ENCODE peak calls at places on chromosomes 16 and 17, in four cellular contexts. C, A, N and Y are unnamed samples.
A peak's percentile ranks its signal among the peaks of the same experiment; 100 is the strongest.

GRCh38 chr17:40540448-40540847 is 24.8 kb downstream of the CCR7 start:
- DNase-seq in C (no peak), A (no peak), N (no peak), Y (no peak)

GRCh38 chr16:15986261-15986660 is 36.8 kb downstream of the ABCC1 start:
- DNase-seq in C (no peak), A (no peak), N (no peak), Y (no peak)

GRCh38 chr17:3935140-3935542 is 18.9 kb upstream of the P2RX1 start:
- DNase-seq in C (peak; percentile 41), A (no peak), N (peak; percentile 75), Y (peak; percentile 73)

GRCh38 chr16:49474741-49475140 is 101.1 kb downstream of the C16orf78 start:
- DNase-seq in C (no peak), A (no peak), N (no peak), Y (no peak)

GRCh38 chr16:48081656-48082055 is 74.1 kb downstream of the ABCC12 start:
- DNase-seq in C (no peak), A (no peak), N (no peak), Y (no peak)

GRCh38 chr17:78458739-78459335 is 80.4 kb downstream of the PGS1 start:
- DNase-seq in C (no peak), A (no peak), N (no peak), Y (no peak)

GRCh38 chr17:77772899-77773358 is 185.6 kb upstream of the TNRC6C start:
- DNase-seq in C (no peak), A (no peak), N (peak; percentile 76), Y (no peak)

GRCh38 chr16:56898847-56899246 is 33.1 kb upstream of the HERPUD1 start:
- DNase-seq in C (no peak), A (peak; percentile 77), N (no peak), Y (no peak)

GRCh38 chr17:36856169-36856568 is 81.1 kb upstream of the LHX1 start:
- DNase-seq in C (no peak), A (no peak), N (no peak), Y (no peak)

GRCh38 chr17:42276609-42277341 is 584 bp upstream of the STAT5B start:
- DNase-seq in C (peak; percentile 67), A (no peak), N (peak; percentile 74), Y (peak; percentile 73)

GRCh38 chr16:81324808-81325207 is 10.0 kb downstream of the GAN start:
- DNase-seq in C (no peak), A (no peak), N (no peak), Y (no peak)

GRCh38 chr16:63457869-63458268 is 1421.6 kb upstream of the CDH8 start:
- DNase-seq in C (no peak), A (no peak), N (no peak), Y (peak; percentile 13)

GRCh38 chr16:2237552-2238395 is 1.5 kb downstream of the DNASE1L2 start:
- DNase-seq in C (no peak), A (no peak), N (peak; percentile 42), Y (no peak)

GRCh38 chr17:29905086-29905878 is 24.7 kb downstream of the SSH2 start:
- DNase-seq in C (no peak), A (no peak), N (no peak), Y (no peak)

GRCh38 chr17:50739098-50739497 is 19.7 kb downstream of the LUC7L3 start:
- DNase-seq in C (no peak), A (no peak), N (no peak), Y (no peak)

GRCh38 chr17:32546031-32546444 is 59.2 kb downstream of the CDK5R1 start:
- DNase-seq in C (no peak), A (no peak), N (peak; percentile 64), Y (no peak)

GRCh38 chr16:3861808-3862451 is 18.6 kb downstream of the CREBBP start:
- DNase-seq in C (peak; percentile 41), A (no peak), N (no peak), Y (no peak)

GRCh38 chr17:48177816-48178215 is 70.2 kb downstream of the SNX11 start:
- DNase-seq in C (no peak), A (no peak), N (no peak), Y (no peak)

GRCh38 chr17:12765544-12765943 is 23.8 kb upstream of the ARHGAP44 start:
- DNase-seq in C (peak; percentile 6), A (no peak), N (no peak), Y (no peak)

GRCh38 chr17:51801626-51802025 is 356.9 kb downstream of the CA10 start:
- DNase-seq in C (no peak), A (no peak), N (no peak), Y (no peak)

GRCh38 chr17:1011760-1012735 is 15.1 kb downstream of the TIMM22 start:
- DNase-seq in C (no peak), A (no peak), N (no peak), Y (no peak)

GRCh38 chr16:57700801-57701551 is 6.4 kb downstream of the DRC7 start:
- DNase-seq in C (no peak), A (no peak), N (no peak), Y (peak; percentile 81)

GRCh38 chr16:51402785-51403184 is 251.7 kb upstream of the SALL1 start:
- DNase-seq in C (no peak), A (no peak), N (no peak), Y (peak; percentile 75)

GRCh38 chr17:79622201-79622601 is 11.3 kb upstream of the RBFOX3 start:
- DNase-seq in C (no peak), A (no peak), N (peak; percentile 36), Y (no peak)

GRCh38 chr16:64167851-64168770 is 953.8 kb downstream of the CDH11 start:
- DNase-seq in C (no peak), A (no peak), N (no peak), Y (no peak)

GRCh38 chr16:20911361-20911760 is 10.8 kb downstream of the LYRM1 start:
- DNase-seq in C (no peak), A (no peak), N (no peak), Y (no peak)

GRCh38 chr17:41327411-41328120 is 12.1 kb upstream of the KRTAP17-1 start:
- DNase-seq in C (no peak), A (no peak), N (no peak), Y (no peak)

GRCh38 chr17:73962308-73962707 is 241.2 kb upstream of the RPL38 start:
- DNase-seq in C (no peak), A (no peak), N (no peak), Y (no peak)

GRCh38 chr17:45353047-45353446 is 36.2 kb upstream of the MAP3K14 start:
- DNase-seq in C (peak; percentile 42), A (peak; percentile 79), N (no peak), Y (no peak)

GRCh38 chr16:50763211-50763610 is 21.3 kb downstream of the CYLD start:
- DNase-seq in C (no peak), A (no peak), N (no peak), Y (no peak)

GRCh38 chr17:67469208-67469980 is 92.3 kb downstream of the PITPNC1 start:
- DNase-seq in C (no peak), A (no peak), N (peak; percentile 84), Y (peak; percentile 36)

GRCh38 chr17:73290399-73291259 is 21.2 kb downstream of the CDC42EP4 start:
- DNase-seq in C (no peak), A (no peak), N (no peak), Y (no peak)

GRCh38 chr16:11805556-11805955 is 8.5 kb upstream of the ZC3H7A start:
- DNase-seq in C (no peak), A (no peak), N (no peak), Y (no peak)

GRCh38 chr17:74199306-74200092 is 4.0 kb upstream of the RPL38 start:
- DNase-seq in C (peak; percentile 78), A (no peak), N (peak; percentile 93), Y (peak; percentile 52)

GRCh38 chr17:58420841-58421240 is 3.5 kb upstream of the RNF43 start:
- DNase-seq in C (no peak), A (no peak), N (no peak), Y (no peak)

GRCh38 chr17:60720763-60721531 is 43.3 kb downstream of the BCAS3 start:
- DNase-seq in C (peak; percentile 58), A (peak; percentile 24), N (peak; percentile 66), Y (peak; percentile 64)

GRCh38 chr17:4920351-4921048 is 11.6 kb upstream of the GP1BA start:
- DNase-seq in C (no peak), A (no peak), N (no peak), Y (peak; percentile 65)

GRCh38 chr17:61132524-61133025 is 267.1 kb upstream of the TBX2 start:
- DNase-seq in C (no peak), A (no peak), N (no peak), Y (no peak)

DNA sequence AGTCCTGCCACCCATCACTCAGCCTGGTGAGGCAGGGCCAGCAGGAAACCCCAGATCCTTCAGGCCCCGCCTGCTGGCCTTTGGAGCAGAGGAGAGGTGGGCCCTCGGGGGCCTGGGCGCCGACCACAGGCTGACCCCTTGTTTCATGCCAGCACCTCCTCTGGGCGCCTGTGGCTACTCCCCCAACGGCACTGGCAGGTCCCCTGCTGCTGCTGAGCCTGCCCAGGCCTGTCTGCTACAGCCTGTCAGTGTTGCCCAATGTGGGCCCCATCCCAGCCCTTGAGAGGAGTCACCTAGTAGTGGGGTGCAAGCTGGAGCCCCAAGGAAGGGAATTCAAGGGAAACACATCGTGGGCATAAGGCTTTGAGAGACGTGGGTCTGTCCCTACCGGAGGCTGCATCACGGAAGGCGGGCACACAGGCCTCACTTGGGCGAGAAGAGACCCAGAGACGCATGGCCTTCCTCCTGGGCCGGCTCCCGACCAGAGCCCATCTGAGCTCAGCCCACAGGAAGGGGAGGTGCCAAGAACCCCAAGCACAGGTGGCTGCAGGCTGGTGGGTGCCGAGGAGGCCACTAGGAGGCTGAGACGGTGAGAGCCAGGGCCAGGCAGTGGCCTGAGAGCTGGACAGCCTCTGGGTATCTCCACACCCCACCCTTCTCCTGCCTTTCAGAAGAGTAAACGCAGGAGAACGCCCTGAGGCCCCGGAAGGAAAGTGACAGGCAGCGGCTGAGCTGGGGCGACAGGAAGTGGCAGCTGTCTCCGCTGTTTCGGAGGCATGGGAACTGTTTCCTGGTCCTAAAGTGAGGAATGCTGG is 8.1 kb upstream of the FASN start:
- DNase-seq in C (peak; percentile 67), A (peak; percentile 51), N (peak; percentile 97), Y (peak; percentile 94)
- TF ChIP-seq NFIC in C (no peak), A (no peak), N (no peak), Y (no peak)

GRCh38 chr17:34757106-34757505 is 177.7 kb downstream of the TMEM132E start:
- DNase-seq in C (no peak), A (no peak), N (no peak), Y (no peak)

GRCh38 chr17:34756670-34757021 is 177.3 kb downstream of the TMEM132E start:
- DNase-seq in C (no peak), A (no peak), N (no peak), Y (no peak)

GRCh38 chr17:34758747-34759146 is 179.4 kb downstream of the TMEM132E start:
- DNase-seq in C (no peak), A (no peak), N (no peak), Y (no peak)

GRCh38 chr17:34758316-34758715 is 178.9 kb downstream of the TMEM132E start:
- DNase-seq in C (no peak), A (no peak), N (no peak), Y (no peak)

DNA sequence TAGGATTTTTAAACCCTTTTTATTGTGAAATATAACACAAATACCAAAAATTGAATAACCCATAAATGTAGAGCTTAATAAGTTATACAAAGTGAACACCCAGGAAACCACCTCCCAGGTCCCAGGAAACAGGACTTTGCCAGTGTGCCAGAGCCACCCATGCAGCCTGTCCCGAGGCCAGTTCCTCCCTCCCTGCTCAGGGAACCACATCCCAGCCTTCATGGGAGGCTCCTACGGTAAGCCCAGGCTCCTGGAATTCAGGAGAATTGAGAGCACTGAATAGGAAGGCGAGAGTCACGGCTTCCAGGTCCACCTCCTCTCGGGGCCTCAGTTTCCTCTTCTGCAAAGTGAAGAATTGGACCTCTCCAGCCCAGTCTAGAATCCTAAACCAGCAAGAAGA is 178.2 kb downstream of the TMEM132E start:
- DNase-seq in C (no peak), A (no peak), N (no peak), Y (no peak)
- TF ChIP-seq NFIC in C (no peak), A (no peak), N (no peak), Y (no peak)

GRCh38 chr17:80774146-80774545 is 217.5 kb upstream of the CHMP6 start:
- DNase-seq in C (no peak), A (no peak), N (no peak), Y (no peak)
- TF ChIP-seq NFIC in C (no peak), A (no peak), N (no peak), Y (no peak)

GRCh38 chr16:85327731-85328664 is 215.7 kb upstream of the CIBAR2 start:
- DNase-seq in C (peak; percentile 79), A (no peak), N (no peak), Y (no peak)
- TF ChIP-seq NFIC in C (no peak), A (no peak), N (no peak), Y (no peak)